ENCODE peak calls at places on chromosomes 5 and 9, in seven cellular contexts. One of them, this sample, is unnamed.

GRCh38 chr9:84862786-84863185 is 193.3 kb downstream of the NTRK2 start:
- DNase-seq in GM23338: peak
- DNase-seq in nephron progenitor cell: no peak
- DNase-seq in stomach: no peak
- DNase-seq in choroid plexus epithelial cell: peak
- DNase-seq in A549: peak
- DNase-seq in HFF-Myc: peak
- DNase-seq in this sample: no peak

GRCh38 chr5:9627541-9627940 is 2.6 kb downstream of the TAS2R1 start:
- DNase-seq in nephron progenitor cell: no peak
- DNase-seq in stomach: no peak
- DNase-seq in HFF-Myc: no peak
- DNase-seq in GM23338: no peak
- DNase-seq in choroid plexus epithelial cell: no peak
- DNase-seq in A549: no peak
- DNase-seq in this sample: no peak

GRCh38 chr9:21836437-21837161 is 34.2 kb downstream of the MTAP start:
- DNase-seq in stomach: no peak
- DNase-seq in nephron progenitor cell: no peak
- DNase-seq in choroid plexus epithelial cell: peak
- DNase-seq in GM23338: no peak
- DNase-seq in A549: no peak
- DNase-seq in HFF-Myc: peak
- DNase-seq in this sample: no peak

GRCh38 chr5:111083323-111083722 is 8.8 kb upstream of the WDR36 start:
- DNase-seq in nephron progenitor cell: no peak
- DNase-seq in HFF-Myc: no peak
- DNase-seq in A549: no peak
- DNase-seq in stomach: no peak
- DNase-seq in GM23338: no peak
- DNase-seq in choroid plexus epithelial cell: no peak
- DNase-seq in this sample: no peak

GRCh38 chr9:17520264-17521058 is 58.4 kb upstream of the SH3GL2 start:
- DNase-seq in GM23338: peak
- DNase-seq in choroid plexus epithelial cell: no peak
- DNase-seq in stomach: no peak
- DNase-seq in nephron progenitor cell: no peak
- DNase-seq in HFF-Myc: no peak
- DNase-seq in A549: no peak
- DNase-seq in this sample: no peak

GRCh38 chr9:133807037-133807436 is 68.9 kb upstream of the SARDH start:
- DNase-seq in choroid plexus epithelial cell: no peak
- DNase-seq in stomach: no peak
- DNase-seq in nephron progenitor cell: no peak
- DNase-seq in GM23338: no peak
- DNase-seq in A549: no peak
- DNase-seq in HFF-Myc: no peak
- DNase-seq in this sample: no peak

GRCh38 chr9:99190597-99191283 is 31.0 kb downstream of the ALG2 start:
- DNase-seq in nephron progenitor cell: no peak
- DNase-seq in choroid plexus epithelial cell: no peak
- DNase-seq in GM23338: no peak
- DNase-seq in HFF-Myc: no peak
- DNase-seq in A549: no peak
- DNase-seq in stomach: no peak
- DNase-seq in this sample: no peak

GRCh38 chr5:151174612-151175101 is 17.1 kb upstream of the ANXA6 start:
- DNase-seq in stomach: no peak
- DNase-seq in A549: no peak
- DNase-seq in choroid plexus epithelial cell: no peak
- DNase-seq in HFF-Myc: no peak
- DNase-seq in nephron progenitor cell: no peak
- DNase-seq in GM23338: peak
- DNase-seq in this sample: no peak

GRCh38 chr5:66814146-66814991 is 218.2 kb downstream of the MAST4 start:
- DNase-seq in HFF-Myc: no peak
- DNase-seq in A549: peak
- DNase-seq in GM23338: peak
- DNase-seq in nephron progenitor cell: peak
- DNase-seq in stomach: no peak
- DNase-seq in choroid plexus epithelial cell: peak
- DNase-seq in this sample: no peak

GRCh38 chr5:176796970-176797369 is 13.4 kb upstream of the UNC5A start:
- DNase-seq in GM23338: no peak
- DNase-seq in nephron progenitor cell: no peak
- DNase-seq in choroid plexus epithelial cell: no peak
- DNase-seq in stomach: no peak
- DNase-seq in A549: no peak
- DNase-seq in HFF-Myc: no peak
- DNase-seq in this sample: no peak

GRCh38 chr9:114501786-114502682 is 3.2 kb downstream of the WHRN start:
- DNase-seq in stomach: no peak
- DNase-seq in A549: peak
- DNase-seq in choroid plexus epithelial cell: peak
- DNase-seq in nephron progenitor cell: no peak
- DNase-seq in HFF-Myc: no peak
- DNase-seq in GM23338: peak
- DNase-seq in this sample: no peak

GRCh38 chr9:91060520-91061343 is 259.1 kb downstream of the SYK start:
- DNase-seq in choroid plexus epithelial cell: peak
- DNase-seq in nephron progenitor cell: no peak
- DNase-seq in GM23338: no peak
- DNase-seq in stomach: peak
- DNase-seq in A549: peak
- DNase-seq in HFF-Myc: peak
- DNase-seq in this sample: peak

GRCh38 chr9:131609116-131609830 is 64.0 kb downstream of the PRRT1B start:
- DNase-seq in nephron progenitor cell: no peak
- DNase-seq in GM23338: peak
- DNase-seq in choroid plexus epithelial cell: peak
- DNase-seq in A549: peak
- DNase-seq in stomach: peak
- DNase-seq in HFF-Myc: no peak
- DNase-seq in this sample: no peak

GRCh38 chr9:124766815-124767554 is 4.1 kb downstream of the NR6A1 start:
- DNase-seq in GM23338: peak
- DNase-seq in A549: peak
- DNase-seq in choroid plexus epithelial cell: no peak
- DNase-seq in stomach: no peak
- DNase-seq in HFF-Myc: no peak
- DNase-seq in nephron progenitor cell: no peak
- DNase-seq in this sample: no peak

GRCh38 chr9:113886471-113886870 is 10.4 kb downstream of the ZNF618 start:
- DNase-seq in stomach: no peak
- DNase-seq in A549: no peak
- DNase-seq in nephron progenitor cell: no peak
- DNase-seq in GM23338: peak
- DNase-seq in choroid plexus epithelial cell: peak
- DNase-seq in HFF-Myc: no peak
- DNase-seq in this sample: no peak

GRCh38 chr9:134559013-134559412 is 82.6 kb upstream of the COL5A1 start:
- DNase-seq in stomach: no peak
- DNase-seq in nephron progenitor cell: no peak
- DNase-seq in HFF-Myc: no peak
- DNase-seq in choroid plexus epithelial cell: no peak
- DNase-seq in A549: no peak
- DNase-seq in GM23338: no peak
- DNase-seq in this sample: no peak

GRCh38 chr9:108434036-108434435 is 421.8 kb downstream of the ACTL7B start:
- DNase-seq in nephron progenitor cell: no peak
- DNase-seq in choroid plexus epithelial cell: no peak
- DNase-seq in stomach: no peak
- DNase-seq in HFF-Myc: no peak
- DNase-seq in A549: no peak
- DNase-seq in GM23338: no peak
- DNase-seq in this sample: no peak

GRCh38 chr5:94517490-94518108 is 100.8 kb downstream of the KIAA0825 start:
- DNase-seq in choroid plexus epithelial cell: peak
- DNase-seq in stomach: no peak
- DNase-seq in GM23338: no peak
- DNase-seq in HFF-Myc: no peak
- DNase-seq in A549: no peak
- DNase-seq in nephron progenitor cell: no peak
- DNase-seq in this sample: no peak

GRCh38 chr5:119028575-119028974 is 40.2 kb upstream of the DTWD2 start:
- DNase-seq in choroid plexus epithelial cell: peak
- DNase-seq in HFF-Myc: no peak
- DNase-seq in A549: no peak
- DNase-seq in stomach: no peak
- DNase-seq in nephron progenitor cell: no peak
- DNase-seq in GM23338: no peak
- DNase-seq in this sample: no peak

GRCh38 chr5:103207653-103208052 is 50.9 kb upstream of the MACIR start:
- DNase-seq in nephron progenitor cell: no peak
- DNase-seq in HFF-Myc: no peak
- DNase-seq in choroid plexus epithelial cell: peak
- DNase-seq in stomach: no peak
- DNase-seq in A549: no peak
- DNase-seq in GM23338: no peak
- DNase-seq in this sample: no peak

GRCh38 chr9:96758845-96759673 is 18.8 kb downstream of the ZNF510 start:
- DNase-seq in nephron progenitor cell: no peak
- DNase-seq in GM23338: peak
- DNase-seq in HFF-Myc: no peak
- DNase-seq in choroid plexus epithelial cell: peak
- DNase-seq in A549: no peak
- DNase-seq in stomach: no peak
- DNase-seq in this sample: no peak

GRCh38 chr5:110056580-110057114 is 366.9 kb downstream of the MAN2A1 start:
- DNase-seq in choroid plexus epithelial cell: no peak
- DNase-seq in HFF-Myc: no peak
- DNase-seq in nephron progenitor cell: no peak
- DNase-seq in stomach: no peak
- DNase-seq in A549: no peak
- DNase-seq in GM23338: peak
- DNase-seq in this sample: no peak

GRCh38 chr5:110053205-110053604 is 363.5 kb downstream of the MAN2A1 start:
- DNase-seq in HFF-Myc: no peak
- DNase-seq in choroid plexus epithelial cell: no peak
- DNase-seq in nephron progenitor cell: no peak
- DNase-seq in A549: no peak
- DNase-seq in stomach: no peak
- DNase-seq in GM23338: no peak
- DNase-seq in this sample: no peak

GRCh38 chr5:110055301-110055700 is 365.6 kb downstream of the MAN2A1 start:
- DNase-seq in HFF-Myc: no peak
- DNase-seq in A549: no peak
- DNase-seq in stomach: no peak
- DNase-seq in GM23338: no peak
- DNase-seq in nephron progenitor cell: no peak
- DNase-seq in choroid plexus epithelial cell: no peak
- DNase-seq in this sample: no peak

GRCh38 chr5:110053824-110054223 is 364.1 kb downstream of the MAN2A1 start:
- DNase-seq in stomach: no peak
- DNase-seq in HFF-Myc: no peak
- DNase-seq in nephron progenitor cell: no peak
- DNase-seq in GM23338: no peak
- DNase-seq in choroid plexus epithelial cell: no peak
- DNase-seq in A549: no peak
- DNase-seq in this sample: no peak

GRCh38 chr5:110054240-110054639 is 364.5 kb downstream of the MAN2A1 start:
- DNase-seq in GM23338: peak
- DNase-seq in nephron progenitor cell: no peak
- DNase-seq in stomach: peak
- DNase-seq in choroid plexus epithelial cell: peak
- DNase-seq in A549: no peak
- DNase-seq in HFF-Myc: peak
- DNase-seq in this sample: no peak
- TF ChIP-seq CTCF in GM23338: peak
- TF ChIP-seq CTCF in nephron progenitor cell: no peak
- TF ChIP-seq CTCF in stomach: no peak
- TF ChIP-seq CTCF in choroid plexus epithelial cell: peak
- TF ChIP-seq CTCF in A549: no peak
- TF ChIP-seq CTCF in HFF-Myc: no peak
- TF ChIP-seq CTCF in this sample: no peak

GRCh38 chr5:54148858-54149257 is 161.5 kb downstream of the ARL15 start:
- DNase-seq in nephron progenitor cell: no peak
- DNase-seq in choroid plexus epithelial cell: no peak
- DNase-seq in A549: no peak
- DNase-seq in stomach: no peak
- DNase-seq in HFF-Myc: no peak
- DNase-seq in GM23338: no peak
- DNase-seq in this sample: no peak

GRCh38 chr5:54150841-54151240 is 159.5 kb downstream of the ARL15 start:
- DNase-seq in nephron progenitor cell: no peak
- DNase-seq in choroid plexus epithelial cell: no peak
- DNase-seq in A549: no peak
- DNase-seq in HFF-Myc: no peak
- DNase-seq in stomach: no peak
- DNase-seq in GM23338: no peak
- DNase-seq in this sample: no peak

GRCh38 chr5:54146906-54147305 is 163.5 kb downstream of the ARL15 start:
- DNase-seq in stomach: no peak
- DNase-seq in GM23338: no peak
- DNase-seq in nephron progenitor cell: no peak
- DNase-seq in HFF-Myc: no peak
- DNase-seq in choroid plexus epithelial cell: no peak
- DNase-seq in A549: no peak
- DNase-seq in this sample: no peak

GRCh38 chr5:54146390-54146789 is 164.0 kb downstream of the ARL15 start:
- DNase-seq in A549: no peak
- DNase-seq in HFF-Myc: no peak
- DNase-seq in GM23338: no peak
- DNase-seq in nephron progenitor cell: no peak
- DNase-seq in stomach: no peak
- DNase-seq in choroid plexus epithelial cell: no peak
- DNase-seq in this sample: no peak

DNA sequence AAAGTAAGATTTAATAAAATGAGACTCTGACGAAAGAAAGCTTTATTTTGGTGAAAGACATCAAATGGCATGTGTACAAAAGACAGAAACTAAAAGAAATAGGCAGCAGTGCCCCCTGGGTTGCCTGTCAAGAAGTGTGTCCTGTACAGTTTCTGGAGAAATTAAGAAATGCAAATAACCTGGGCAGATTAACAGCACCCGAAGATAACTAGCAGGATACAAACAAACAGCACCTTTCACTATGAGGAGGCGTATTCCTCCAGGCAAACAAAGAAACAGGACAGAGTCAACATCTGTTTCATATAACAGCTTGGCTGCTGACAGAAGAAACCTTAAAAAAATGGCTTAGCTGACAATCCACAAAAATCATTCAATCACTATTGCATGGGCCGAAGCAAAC is 162.3 kb downstream of the ARL15 start:
- DNase-seq in A549: no peak
- DNase-seq in HFF-Myc: no peak
- DNase-seq in choroid plexus epithelial cell: peak
- DNase-seq in GM23338: no peak
- DNase-seq in nephron progenitor cell: no peak
- DNase-seq in stomach: no peak
- DNase-seq in this sample: no peak
- TF ChIP-seq CTCF in A549: peak
- TF ChIP-seq CTCF in HFF-Myc: no peak
- TF ChIP-seq CTCF in choroid plexus epithelial cell: peak
- TF ChIP-seq CTCF in GM23338: no peak
- TF ChIP-seq CTCF in nephron progenitor cell: no peak
- TF ChIP-seq CTCF in stomach: no peak
- TF ChIP-seq CTCF in this sample: no peak

GRCh38 chr5:154129013-154129412 is 61.5 kb upstream of the GALNT10 start:
- DNase-seq in nephron progenitor cell: no peak
- DNase-seq in HFF-Myc: no peak
- DNase-seq in GM23338: no peak
- DNase-seq in choroid plexus epithelial cell: no peak
- DNase-seq in A549: no peak
- DNase-seq in stomach: no peak
- DNase-seq in this sample: no peak
- TF ChIP-seq CTCF in nephron progenitor cell: no peak
- TF ChIP-seq CTCF in HFF-Myc: no peak
- TF ChIP-seq CTCF in GM23338: no peak
- TF ChIP-seq CTCF in choroid plexus epithelial cell: no peak
- TF ChIP-seq CTCF in A549: no peak
- TF ChIP-seq CTCF in stomach: no peak
- TF ChIP-seq CTCF in this sample: no peak

GRCh38 chr5:170497311-170498038 is 6.3 kb upstream of the KCNIP1 start:
- DNase-seq in A549: no peak
- DNase-seq in choroid plexus epithelial cell: peak
- DNase-seq in GM23338: no peak
- DNase-seq in HFF-Myc: no peak
- DNase-seq in stomach: no peak
- DNase-seq in nephron progenitor cell: peak
- DNase-seq in this sample: no peak
- TF ChIP-seq CTCF in A549: no peak
- TF ChIP-seq CTCF in choroid plexus epithelial cell: no peak
- TF ChIP-seq CTCF in GM23338: no peak
- TF ChIP-seq CTCF in HFF-Myc: no peak
- TF ChIP-seq CTCF in stomach: no peak
- TF ChIP-seq CTCF in nephron progenitor cell: no peak
- TF ChIP-seq CTCF in this sample: no peak

This sample was measured in omental fat pad.